ENCODE peak calls at places on chromosomes 2 and 18, in five cellular contexts. P is astrocyte of the cerebellum, K is lower lobe of right lung, G is fibroblast of the aortic adventitia, R is foreskin fibroblast. J is an unnamed sample.

GRCh38 chr18:11146947-11147345 is 2.4 kb downstream of the PIEZO2 start:
- DNase-seq in K (no peak), R (no peak), P (no peak), G (no peak), J (no peak)

GRCh38 chr2:5908030-5908429 is 215.8 kb downstream of the SOX11 start:
- DNase-seq in K (no peak), P (peak), G (no peak), R (no peak), J (no peak)

GRCh38 chr2:129728251-129728972 is 251.1 kb upstream of the RAB6C start:
- DNase-seq in R (no peak), P (no peak), K (no peak), G (no peak), J (no peak)

GRCh38 chr2:94759211-94759610 is 112.0 kb upstream of the TEKT4 start:
- DNase-seq in G (no peak), R (no peak), K (no peak), P (no peak), J (no peak)

GRCh38 chr2:209671280-209671679 is 100.4 kb upstream of the UNC80 start:
- DNase-seq in G (no peak), K (no peak), P (no peak), R (no peak), J (no peak)

GRCh38 chr2:44838116-44838790 is 103.2 kb upstream of the SIX3 start:
- DNase-seq in G (no peak), K (no peak), P (no peak), R (no peak), J (no peak)

GRCh38 chr18:70422061-70422965 is 133.5 kb downstream of the SOCS6 start:
- DNase-seq in P (peak), G (peak), R (peak), K (peak), J (no peak)

GRCh38 chr2:223887127-223887526 is 49.7 kb upstream of the AP1S3 start:
- DNase-seq in R (no peak), G (peak), K (no peak), P (no peak), J (no peak)

GRCh38 chr2:105796131-105796638 is 51.5 kb downstream of the NCK2 start:
- DNase-seq in G (no peak), K (no peak), R (no peak), P (no peak), J (no peak)

GRCh38 chr2:43225093-43225787 is 1.2 kb downstream of the ZFP36L2 start:
- DNase-seq in K (peak), R (peak), G (peak), P (no peak), J (no peak)

GRCh38 chr18:48330016-48330991 is 78.9 kb downstream of the ZBTB7C start:
- DNase-seq in R (peak), P (peak), G (peak), K (no peak), J (no peak)

GRCh38 chr2:179495315-179495714 is 230.7 kb upstream of the SESTD1 start:
- DNase-seq in G (no peak), K (no peak), P (no peak), R (no peak), J (no peak)

GRCh38 chr18:72898870-72899840 is 31.4 kb upstream of the NETO1 start:
- DNase-seq in R (no peak), P (no peak), G (no peak), K (no peak), J (no peak)

GRCh38 chr2:234429265-234429664 is 67.6 kb downstream of the ARL4C start:
- DNase-seq in P (no peak), R (no peak), K (no peak), G (no peak), J (no peak)

GRCh38 chr18:21389903-21390302 is 147.9 kb downstream of the GREB1L start:
- DNase-seq in G (no peak), K (no peak), P (no peak), R (no peak), J (no peak)

GRCh38 chr2:240137596-240138274 is 1.6 kb upstream of the COPS9 start:
- DNase-seq in G (no peak), R (no peak), P (no peak), K (no peak), J (peak)

GRCh38 chr2:6975988-6976387 is 58.8 kb downstream of the RNF144A start:
- DNase-seq in K (no peak), P (no peak), R (no peak), G (no peak), J (no peak)

GRCh38 chr2:181570833-181571661 is 85.9 kb downstream of the CERKL start:
- DNase-seq in R (no peak), P (peak), G (peak), K (no peak), J (no peak)

GRCh38 chr18:67583621-67584020 is 67.1 kb upstream of the DSEL start:
- DNase-seq in R (no peak), K (no peak), P (no peak), G (peak), J (no peak)

GRCh38 chr2:172878260-172878659 is 142.6 kb downstream of the RAPGEF4 start:
- DNase-seq in R (peak), P (peak), K (no peak), G (peak), J (no peak)

GRCh38 chr2:69241039-69241586 is 145.9 kb downstream of the GFPT1 start:
- DNase-seq in P (no peak), K (no peak), G (no peak), R (no peak), J (no peak)

GRCh38 chr2:172093416-172094318 is 8.4 kb downstream of the DLX1 start:
- DNase-seq in K (no peak), R (no peak), P (no peak), G (peak), J (no peak)

GRCh38 chr2:64453710-64454315 is at the start of gene LGALSL:
- DNase-seq in G (peak), K (peak), P (no peak), R (peak), J (peak)

GRCh38 chr2:56364902-56365301 is 181.1 kb downstream of the CCDC85A start:
- DNase-seq in G (no peak), R (no peak), K (no peak), P (no peak), J (no peak)

GRCh38 chr2:52474091-52474490 is 1293.5 kb upstream of the CHAC2 start:
- DNase-seq in P (no peak), R (no peak), G (no peak), K (no peak), J (no peak)

GRCh38 chr2:217517402-217517801 is 485.4 kb downstream of the TNS1 start:
- DNase-seq in K (no peak), P (no peak), G (no peak), R (no peak), J (no peak)

GRCh38 chr2:101930847-101931246 is 60.9 kb upstream of the IL1R2 start:
- DNase-seq in R (no peak), K (no peak), G (no peak), P (no peak), J (no peak)

GRCh38 chr2:136582631-136583205 is 182.6 kb upstream of the THSD7B start:
- DNase-seq in G (peak), R (no peak), P (no peak), K (no peak), J (no peak)

GRCh38 chr18:44651453-44651852 is 29.2 kb upstream of the SETBP1 start:
- DNase-seq in G (peak), K (no peak), P (peak), R (peak), J (no peak)

GRCh38 chr2:138485019-138485418 is 16.6 kb upstream of the SPOPL start:
- DNase-seq in K (no peak), G (no peak), R (no peak), P (no peak), J (no peak)

GRCh38 chr2:212536385-212537310 is 2.0 kb downstream of the ERBB4 start:
- DNase-seq in K (no peak), R (no peak), G (no peak), P (no peak), J (no peak)

GRCh38 chr2:57959380-57959779 is 87.2 kb upstream of the VRK2 start:
- DNase-seq in K (no peak), R (no peak), G (no peak), P (no peak), J (no peak)

GRCh38 chr2:198374375-198375072 is 570.1 kb downstream of the PLCL1 start:
- DNase-seq in K (no peak), R (peak), P (peak), G (peak), J (no peak)

DNA sequence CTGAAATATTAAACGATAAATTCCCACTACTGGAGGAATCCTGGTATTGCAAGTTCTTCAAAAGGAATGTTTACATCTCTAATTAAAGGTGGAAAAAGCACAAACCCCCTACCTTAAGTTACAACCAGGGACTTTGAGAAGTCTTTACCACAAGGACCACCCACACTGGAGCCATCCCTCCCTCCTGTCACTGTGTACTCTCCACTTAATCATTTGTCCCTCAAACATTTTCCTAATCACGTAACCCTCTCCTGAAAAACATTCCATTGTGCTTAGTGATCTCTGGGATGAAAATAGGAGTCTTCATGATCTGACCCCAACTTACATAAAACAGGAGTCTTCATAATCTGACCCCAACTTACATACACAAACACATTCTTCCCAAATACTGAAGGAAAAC is 85.7 kb downstream of the SUCLG1 start:
- DNase-seq in R (no peak), G (no peak), K (no peak), P (no peak), J (no peak)
- TF ChIP-seq CTCF in R (no peak), G (no peak), K (no peak), P (no peak), J (no peak)

GRCh38 chr18:41585512-41585911 is 369.5 kb upstream of the PIK3C3 start:
- DNase-seq in P (no peak), G (no peak), R (no peak), K (no peak), J (no peak)
- TF ChIP-seq CTCF in P (no peak), G (no peak), R (no peak), K (no peak), J (no peak)

GRCh38 chr18:41145526-41145925 is 809.5 kb upstream of the PIK3C3 start:
- DNase-seq in R (no peak), P (no peak), K (no peak), G (no peak), J (no peak)

GRCh38 chr18:41140506-41140905 is 814.5 kb upstream of the PIK3C3 start:
- DNase-seq in G (no peak), R (no peak), K (no peak), P (no peak), J (no peak)

GRCh38 chr18:41144444-41144843 is 810.6 kb upstream of the PIK3C3 start:
- DNase-seq in K (no peak), P (no peak), G (peak), R (peak), J (no peak)

GRCh38 chr18:41150316-41150715 is 804.7 kb upstream of the PIK3C3 start:
- DNase-seq in K (no peak), G (no peak), R (no peak), P (no peak), J (no peak)

GRCh38 chr18:41146301-41146700 is 808.7 kb upstream of the PIK3C3 start:
- DNase-seq in G (no peak), P (no peak), K (no peak), R (no peak), J (no peak)
- TF ChIP-seq CTCF in G (no peak), P (no peak), K (no peak), R (no peak), J (no peak)

GRCh38 chr2:677056-677949 is at the start of gene TMEM18:
- DNase-seq in P (peak), K (peak), R (peak), G (peak), J (no peak)
- TF ChIP-seq CTCF in P (peak), K (peak), R (peak), G (peak), J (peak)

GRCh38 chr2:20615046-20615465 is 35.8 kb downstream of the HS1BP3 start:
- DNase-seq in P (no peak), G (no peak), K (peak), R (no peak), J (peak)
- TF ChIP-seq CTCF in P (peak), G (no peak), K (no peak), R (no peak), J (peak)

DNA sequence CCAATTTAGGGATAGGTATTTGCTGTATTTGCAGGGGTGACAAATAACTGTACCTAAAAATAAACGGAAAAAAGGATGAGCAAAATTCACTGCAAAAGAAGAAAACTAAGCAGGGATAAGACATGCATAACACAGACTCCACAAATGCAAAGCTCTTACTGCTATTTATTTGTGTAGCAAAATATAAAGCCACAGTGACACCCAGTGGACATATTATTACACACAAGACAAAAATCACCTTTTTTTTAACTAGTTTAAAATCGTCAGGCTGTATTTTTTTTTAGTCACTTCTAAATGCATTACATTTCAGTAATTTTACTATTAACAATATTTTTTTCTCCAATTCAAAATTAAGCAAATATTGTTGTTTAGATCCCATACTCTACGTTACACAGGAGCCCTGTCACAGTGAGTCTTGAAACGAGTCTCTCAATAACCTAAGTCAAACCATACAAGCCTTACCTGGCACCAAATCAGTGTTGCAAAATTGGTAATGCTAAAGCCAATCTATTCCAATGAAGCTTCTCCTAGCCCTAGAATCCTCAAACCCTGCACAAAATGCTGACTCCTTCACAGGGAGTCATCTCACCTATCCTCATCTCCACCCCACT is 23.7 kb downstream of the METTL4 start:
- DNase-seq in R (peak), G (peak), K (no peak), P (peak), J (no peak)
- TF ChIP-seq CTCF in R (no peak), G (peak), K (peak), P (no peak), J (peak)

DNA sequence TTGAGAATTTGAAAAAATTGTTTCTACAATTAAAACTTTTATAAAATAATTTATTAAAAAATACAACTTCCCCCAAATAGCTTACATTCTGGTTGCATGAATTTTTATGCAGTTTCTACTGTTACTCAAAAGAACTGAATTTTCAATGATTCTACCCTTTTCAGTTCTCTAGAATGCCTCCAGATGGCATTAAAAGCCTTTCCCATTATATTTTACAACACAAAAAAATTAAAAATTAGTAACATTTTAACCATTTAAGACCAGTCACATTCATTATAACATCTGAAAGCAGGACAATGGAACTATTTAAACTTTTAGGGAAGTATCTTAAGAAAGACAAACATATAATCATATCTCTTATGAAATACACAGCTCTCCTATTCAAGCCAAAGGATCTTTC is 236.0 kb upstream of the REV1 start:
- DNase-seq in G (no peak), R (no peak), P (no peak), K (no peak), J (no peak)
- TF ChIP-seq CTCF in G (peak), R (peak), P (peak), K (peak), J (peak)

J was measured in chondrocyte.